ENCODE peak calls at places on chromosomes 16 and 17, in seven cellular contexts. One of them, this sample, is unnamed.

GRCh38 chr16:85762970-85763369 is 12.1 kb upstream of the C16orf74 start:
- DNase-seq in gastrocnemius medialis: no peak
- DNase-seq in left ventricle myocardium inferior: no peak
- DNase-seq in PC-3: no peak
- DNase-seq in transverse colon: no peak
- DNase-seq in IMR-90: no peak
- DNase-seq in heart left ventricle: no peak
- DNase-seq in this sample: no peak

GRCh38 chr16:46996391-46996790 is 22.9 kb upstream of the DNAJA2 start:
- DNase-seq in gastrocnemius medialis: no peak
- DNase-seq in left ventricle myocardium inferior: no peak
- DNase-seq in PC-3: no peak
- DNase-seq in transverse colon: no peak
- DNase-seq in IMR-90: no peak
- DNase-seq in heart left ventricle: no peak
- DNase-seq in this sample: no peak

GRCh38 chr17:82503728-82504308 is 15.7 kb upstream of the FOXK2 start:
- DNase-seq in gastrocnemius medialis: no peak
- DNase-seq in left ventricle myocardium inferior: no peak
- DNase-seq in PC-3: no peak
- DNase-seq in transverse colon: no peak
- DNase-seq in IMR-90: no peak
- DNase-seq in heart left ventricle: no peak
- DNase-seq in this sample: no peak

GRCh38 chr17:73166731-73167581 is 2.1 kb downstream of the SSTR2 start:
- DNase-seq in gastrocnemius medialis: no peak
- DNase-seq in left ventricle myocardium inferior: no peak
- DNase-seq in PC-3: no peak
- DNase-seq in transverse colon: no peak
- DNase-seq in IMR-90: no peak
- DNase-seq in heart left ventricle: no peak
- DNase-seq in this sample: no peak

GRCh38 chr16:55370762-55371482 is 46.9 kb downstream of the IRX6 start:
- DNase-seq in gastrocnemius medialis: peak; percentile 48
- DNase-seq in left ventricle myocardium inferior: peak; percentile 75
- DNase-seq in PC-3: peak; percentile 22
- DNase-seq in transverse colon: peak; percentile 15
- DNase-seq in IMR-90: peak; percentile 8
- DNase-seq in heart left ventricle: peak; percentile 76
- DNase-seq in this sample: peak; percentile 31

GRCh38 chr16:27598921-27599565 is 49.1 kb downstream of the KATNIP start:
- DNase-seq in gastrocnemius medialis: no peak
- DNase-seq in left ventricle myocardium inferior: no peak
- DNase-seq in PC-3: no peak
- DNase-seq in transverse colon: no peak
- DNase-seq in IMR-90: no peak
- DNase-seq in heart left ventricle: no peak
- DNase-seq in this sample: no peak

GRCh38 chr17:27907976-27908558 is 14.9 kb upstream of the LYRM9 start:
- DNase-seq in gastrocnemius medialis: no peak
- DNase-seq in left ventricle myocardium inferior: no peak
- DNase-seq in PC-3: no peak
- DNase-seq in transverse colon: no peak
- DNase-seq in IMR-90: no peak
- DNase-seq in heart left ventricle: no peak
- DNase-seq in this sample: no peak

GRCh38 chr17:36128411-36128978 is 24.9 kb downstream of the CCL4 start:
- DNase-seq in gastrocnemius medialis: no peak
- DNase-seq in left ventricle myocardium inferior: no peak
- DNase-seq in PC-3: no peak
- DNase-seq in transverse colon: peak; percentile 69
- DNase-seq in IMR-90: no peak
- DNase-seq in heart left ventricle: no peak
- DNase-seq in this sample: no peak

GRCh38 chr16:77738706-77739105 is 16.4 kb downstream of the NUDT7 start:
- DNase-seq in gastrocnemius medialis: no peak
- DNase-seq in left ventricle myocardium inferior: no peak
- DNase-seq in PC-3: no peak
- DNase-seq in transverse colon: no peak
- DNase-seq in IMR-90: no peak
- DNase-seq in heart left ventricle: no peak
- DNase-seq in this sample: no peak

GRCh38 chr17:46771601-46772012 is 46.9 kb downstream of the WNT3 start:
- DNase-seq in gastrocnemius medialis: no peak
- DNase-seq in left ventricle myocardium inferior: no peak
- DNase-seq in PC-3: peak; percentile 42
- DNase-seq in transverse colon: peak; percentile 37
- DNase-seq in IMR-90: no peak
- DNase-seq in heart left ventricle: no peak
- DNase-seq in this sample: no peak

GRCh38 chr17:50478391-50479361 is at the start of gene RSAD1:
- DNase-seq in gastrocnemius medialis: peak; percentile 77
- DNase-seq in left ventricle myocardium inferior: peak; percentile 87
- DNase-seq in PC-3: peak; percentile 96
- DNase-seq in transverse colon: peak; percentile 90
- DNase-seq in IMR-90: peak; percentile 88
- DNase-seq in heart left ventricle: peak; percentile 88
- DNase-seq in this sample: peak; percentile 68

GRCh38 chr17:79365836-79366831 is 244.7 kb downstream of the RBFOX3 start:
- DNase-seq in gastrocnemius medialis: no peak
- DNase-seq in left ventricle myocardium inferior: no peak
- DNase-seq in PC-3: no peak
- DNase-seq in transverse colon: no peak
- DNase-seq in IMR-90: no peak
- DNase-seq in heart left ventricle: no peak
- DNase-seq in this sample: no peak

GRCh38 chr16:23131841-23132576 is 17.2 kb downstream of the USP31 start:
- DNase-seq in gastrocnemius medialis: no peak
- DNase-seq in left ventricle myocardium inferior: no peak
- DNase-seq in PC-3: no peak
- DNase-seq in transverse colon: no peak
- DNase-seq in IMR-90: no peak
- DNase-seq in heart left ventricle: no peak
- DNase-seq in this sample: no peak

GRCh38 chr17:76868176-76868668 is at the start of gene MGAT5B:
- DNase-seq in gastrocnemius medialis: peak; percentile 24
- DNase-seq in left ventricle myocardium inferior: peak; percentile 80
- DNase-seq in PC-3: peak; percentile 96
- DNase-seq in transverse colon: peak; percentile 75
- DNase-seq in IMR-90: peak; percentile 76
- DNase-seq in heart left ventricle: peak; percentile 73
- DNase-seq in this sample: peak; percentile 20

GRCh38 chr17:79944251-79944812 is 91.3 kb downstream of the TBC1D16 start:
- DNase-seq in gastrocnemius medialis: no peak
- DNase-seq in left ventricle myocardium inferior: peak; percentile 12
- DNase-seq in PC-3: no peak
- DNase-seq in transverse colon: no peak
- DNase-seq in IMR-90: no peak
- DNase-seq in heart left ventricle: no peak
- DNase-seq in this sample: no peak

GRCh38 chr17:27559996-27560481 is 70.9 kb upstream of the LGALS9 start:
- DNase-seq in gastrocnemius medialis: no peak
- DNase-seq in left ventricle myocardium inferior: peak; percentile 75
- DNase-seq in PC-3: peak; percentile 70
- DNase-seq in transverse colon: peak; percentile 39
- DNase-seq in IMR-90: peak; percentile 93
- DNase-seq in heart left ventricle: peak; percentile 83
- DNase-seq in this sample: peak; percentile 81

GRCh38 chr17:79933863-79934652 is 94.8 kb upstream of the CBX4 start:
- DNase-seq in gastrocnemius medialis: no peak
- DNase-seq in left ventricle myocardium inferior: no peak
- DNase-seq in PC-3: peak; percentile 73
- DNase-seq in transverse colon: peak; percentile 73
- DNase-seq in IMR-90: peak; percentile 26
- DNase-seq in heart left ventricle: no peak
- DNase-seq in this sample: no peak

DNA sequence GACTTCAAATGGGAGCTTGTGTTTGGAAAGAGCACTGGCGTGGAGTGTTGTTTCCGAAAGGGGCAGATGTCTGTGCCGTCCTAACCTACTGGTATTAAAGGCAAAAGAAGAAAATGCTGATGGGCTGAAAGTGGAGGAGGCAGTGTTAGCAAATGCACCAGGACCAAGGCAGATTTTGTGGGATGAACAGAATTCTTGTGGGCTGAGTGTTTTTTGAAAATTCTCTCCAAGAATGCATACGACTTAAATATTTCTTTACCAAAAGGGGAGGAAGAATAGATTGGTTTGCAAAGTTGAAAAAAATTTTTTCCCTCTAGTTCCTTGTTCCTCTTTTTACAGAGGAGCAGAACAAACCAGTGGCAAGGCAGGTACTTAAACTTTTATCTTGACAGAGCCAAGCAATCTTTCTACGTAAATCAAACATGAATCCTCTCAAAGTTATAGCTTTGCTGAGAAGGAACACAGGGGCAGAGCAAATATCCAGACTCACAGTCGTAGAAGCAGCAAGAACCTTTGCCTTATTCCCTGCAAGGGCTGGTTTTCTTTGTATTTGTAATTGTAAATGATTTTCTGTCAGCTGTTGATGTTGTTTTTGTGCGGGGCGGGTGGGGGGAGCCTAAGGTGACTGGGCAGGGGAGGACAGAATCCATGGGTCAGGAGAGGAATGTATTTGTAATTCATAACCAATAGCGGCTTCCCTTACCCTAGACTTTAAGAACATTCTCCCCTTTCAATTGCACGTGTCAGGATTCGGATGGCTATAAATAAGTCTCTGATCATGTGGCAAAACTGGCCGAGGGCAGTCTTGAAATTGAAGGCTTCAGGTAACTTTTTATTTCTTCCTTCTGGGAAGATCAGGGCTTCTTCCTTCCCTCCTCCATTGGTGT is 16.6 kb downstream of the MARCHF10 start:
- DNase-seq in gastrocnemius medialis: no peak
- DNase-seq in left ventricle myocardium inferior: no peak
- DNase-seq in PC-3: peak; percentile 69
- DNase-seq in transverse colon: no peak
- DNase-seq in IMR-90: peak; percentile 95
- DNase-seq in heart left ventricle: no peak
- DNase-seq in this sample: peak; percentile 90
- H3K27ac ChIP-seq in gastrocnemius medialis: no peak overlapping the region
- H3K27ac ChIP-seq in left ventricle myocardium inferior: no peak overlapping the region
- H3K27ac ChIP-seq in PC-3: peak overlapping the region; percentile 89
- H3K27ac ChIP-seq in transverse colon: no peak overlapping the region
- H3K27ac ChIP-seq in IMR-90: peak overlapping the region; percentile 71
- H3K27ac ChIP-seq in heart left ventricle: no peak overlapping the region
- H3K27ac ChIP-seq in this sample: peak overlapping the region; percentile 100

GRCh38 chr17:67629963-67630320 is 87.8 kb upstream of the NOL11 start:
- DNase-seq in gastrocnemius medialis: no peak
- DNase-seq in left ventricle myocardium inferior: no peak
- DNase-seq in PC-3: peak; percentile 80
- DNase-seq in transverse colon: no peak
- DNase-seq in IMR-90: peak; percentile 75
- DNase-seq in heart left ventricle: no peak
- DNase-seq in this sample: peak; percentile 43
- TF ChIP-seq CTCF in gastrocnemius medialis: peak; percentile 22
- TF ChIP-seq CTCF in left ventricle myocardium inferior: peak; percentile 56
- TF ChIP-seq CTCF in PC-3: peak; percentile 82
- TF ChIP-seq CTCF in transverse colon: no peak
- TF ChIP-seq CTCF in IMR-90: peak; percentile 62
- TF ChIP-seq CTCF in heart left ventricle: peak; percentile 47
- TF ChIP-seq CTCF in this sample: peak; percentile 72

GRCh38 chr16:80585764-80586163 is 45.0 kb downstream of the DYNLRB2 start:
- DNase-seq in gastrocnemius medialis: no peak
- DNase-seq in left ventricle myocardium inferior: no peak
- DNase-seq in PC-3: no peak
- DNase-seq in transverse colon: no peak
- DNase-seq in IMR-90: no peak
- DNase-seq in heart left ventricle: no peak
- DNase-seq in this sample: no peak
- H3K27ac ChIP-seq in gastrocnemius medialis: no peak overlapping the region
- H3K27ac ChIP-seq in left ventricle myocardium inferior: no peak overlapping the region
- H3K27ac ChIP-seq in PC-3: no peak overlapping the region
- H3K27ac ChIP-seq in transverse colon: no peak overlapping the region
- H3K27ac ChIP-seq in IMR-90: no peak overlapping the region
- H3K27ac ChIP-seq in heart left ventricle: no peak overlapping the region
- H3K27ac ChIP-seq in this sample: no peak overlapping the region

GRCh38 chr17:75289122-75289831 is at the start of gene SLC25A19:
- DNase-seq in gastrocnemius medialis: peak; percentile 99
- DNase-seq in left ventricle myocardium inferior: peak; percentile 98
- DNase-seq in PC-3: peak; percentile 99
- DNase-seq in transverse colon: peak; percentile 98
- DNase-seq in IMR-90: peak; percentile 98
- DNase-seq in heart left ventricle: peak; percentile 98
- DNase-seq in this sample: peak; percentile 100

GRCh38 chr17:75288359-75288758 is 874 bp downstream of the SLC25A19 start:
- DNase-seq in gastrocnemius medialis: no peak
- DNase-seq in left ventricle myocardium inferior: no peak
- DNase-seq in PC-3: no peak
- DNase-seq in transverse colon: no peak
- DNase-seq in IMR-90: no peak
- DNase-seq in heart left ventricle: no peak
- DNase-seq in this sample: no peak

GRCh38 chr17:75288784-75289121 is 480 bp downstream of the SLC25A19 start:
- DNase-seq in gastrocnemius medialis: no peak
- DNase-seq in left ventricle myocardium inferior: no peak
- DNase-seq in PC-3: peak; percentile 68
- DNase-seq in transverse colon: peak; percentile 67
- DNase-seq in IMR-90: no peak
- DNase-seq in heart left ventricle: no peak
- DNase-seq in this sample: no peak

GRCh38 chr17:75287221-75287620 is 2.0 kb downstream of the SLC25A19 start:
- DNase-seq in gastrocnemius medialis: no peak
- DNase-seq in left ventricle myocardium inferior: no peak
- DNase-seq in PC-3: no peak
- DNase-seq in transverse colon: no peak
- DNase-seq in IMR-90: no peak
- DNase-seq in heart left ventricle: no peak
- DNase-seq in this sample: no peak

DNA sequence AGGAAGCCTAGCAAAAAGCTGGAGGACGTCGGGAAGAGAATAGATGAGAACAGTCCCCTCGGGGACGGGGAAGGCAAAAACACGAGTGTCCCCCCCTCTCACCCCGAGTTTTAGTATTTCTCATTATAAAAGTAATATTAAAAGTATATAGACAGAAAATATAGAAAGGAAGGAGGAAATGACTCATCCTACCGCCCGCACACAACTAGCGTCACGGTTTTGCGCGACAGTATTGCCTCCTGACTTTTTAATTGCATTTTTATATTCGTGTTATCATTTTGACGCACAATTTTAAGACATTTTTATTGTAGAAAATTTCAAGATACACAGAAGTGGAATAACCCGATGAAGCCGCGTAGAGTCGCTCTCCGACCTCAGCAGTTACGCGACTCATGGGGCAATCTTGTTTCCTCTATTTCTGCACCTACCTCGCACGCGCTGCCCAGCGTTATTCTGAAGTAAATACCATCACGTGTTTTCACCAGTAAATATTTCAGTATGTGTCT is 652 bp upstream of the SLC25A19 start:
- DNase-seq in gastrocnemius medialis: peak; percentile 35
- DNase-seq in left ventricle myocardium inferior: peak; percentile 52
- DNase-seq in PC-3: peak; percentile 59
- DNase-seq in transverse colon: peak; percentile 79
- DNase-seq in IMR-90: peak; percentile 60
- DNase-seq in heart left ventricle: peak; percentile 46
- DNase-seq in this sample: peak; percentile 53
- TF ChIP-seq CTCF in gastrocnemius medialis: no peak
- TF ChIP-seq CTCF in left ventricle myocardium inferior: peak; percentile 7
- TF ChIP-seq CTCF in PC-3: peak; percentile 36
- TF ChIP-seq CTCF in transverse colon: peak; percentile 27
- TF ChIP-seq CTCF in IMR-90: peak; percentile 37
- TF ChIP-seq CTCF in heart left ventricle: no peak
- TF ChIP-seq CTCF in this sample: peak; percentile 27

This sample was measured in brain microvascular endothelial cell.